ENCODE peak calls at places on chromosomes 3 and 15, in four cellular contexts. S is stomach; A is AG04450; D is CD4-positive, alpha-beta memory T cell. Y is an unnamed sample.

GRCh38 chr3:36542186-36542585 is 161.9 kb downstream of the STAC start:
- DNase-seq in D (no peak), S (no peak), A (no peak), Y (no peak)

GRCh38 chr15:69976366-69976994 is 121.2 kb downstream of the TLE3 start:
- DNase-seq in D (peak), S (no peak), A (no peak), Y (peak)

GRCh38 chr3:32816439-32817194 is 1.2 kb upstream of the TRIM71 start:
- DNase-seq in A (no peak), D (no peak), S (no peak), Y (no peak)

GRCh38 chr15:101329309-101329863 is 34.3 kb upstream of the SNRPA1 start:
- DNase-seq in D (no peak), A (no peak), S (no peak), Y (no peak)

GRCh38 chr15:63244976-63245645 is 32.3 kb upstream of the APH1B start:
- DNase-seq in S (no peak), A (no peak), D (peak), Y (peak)

GRCh38 chr3:37806505-37807291 is 55.0 kb upstream of the CTDSPL start:
- DNase-seq in A (no peak), S (no peak), D (no peak), Y (no peak)

GRCh38 chr15:50145451-50145872 is 26.4 kb upstream of the ATP8B4 start:
- DNase-seq in A (peak), D (peak), S (no peak), Y (peak)

GRCh38 chr3:59189561-59190338 is 139.9 kb upstream of the CFAP20DC start:
- DNase-seq in S (no peak), D (no peak), A (no peak), Y (no peak)

GRCh38 chr15:87942316-87942715 is 314.2 kb downstream of the NTRK3 start:
- DNase-seq in A (no peak), D (no peak), S (no peak), Y (no peak)

DNA sequence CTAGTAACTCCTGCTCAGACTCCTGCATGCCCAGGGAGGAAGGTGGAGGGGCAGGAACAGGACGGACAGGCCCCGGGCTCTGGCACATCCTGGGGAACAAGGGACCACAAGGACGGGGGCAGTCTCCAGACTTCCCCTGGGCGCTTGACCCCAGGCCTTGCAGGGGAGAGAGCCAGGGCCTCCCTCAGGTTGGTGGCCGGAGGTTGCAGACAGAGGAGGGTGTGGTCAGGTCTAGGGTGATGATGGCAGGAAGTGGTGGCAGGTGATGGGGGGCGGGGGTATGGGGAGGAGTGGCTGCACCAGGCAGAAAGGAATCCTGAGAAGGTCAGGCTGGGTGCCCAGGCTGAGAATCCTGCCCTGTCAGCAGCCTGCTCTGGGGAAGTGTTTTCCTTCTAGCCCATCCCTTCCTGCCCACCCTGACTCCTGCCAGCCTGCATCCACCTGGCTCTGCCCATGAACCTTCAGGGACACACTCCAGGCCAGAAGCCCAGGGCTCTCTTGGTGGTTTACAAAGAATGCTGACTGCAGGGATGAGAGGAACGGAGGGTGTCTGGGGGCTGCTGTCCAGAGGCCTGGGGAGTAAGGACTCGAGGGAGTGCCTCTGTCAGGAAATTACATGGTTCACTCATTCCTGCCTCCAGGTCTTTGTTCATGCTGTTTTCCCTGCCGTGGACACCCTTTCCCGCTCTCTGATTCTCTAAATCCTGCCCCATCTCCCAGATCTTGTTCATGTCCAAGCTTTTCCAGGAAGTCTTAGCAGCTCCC is 15.8 kb downstream of the LOXL1 start:
- DNase-seq in S (no peak), A (no peak), D (no peak), Y (no peak)
- H3K27ac ChIP-seq in S (no peak), A (peak), D (no peak), Y (no peak)

GRCh38 chr15:74642328-74642723 is 26.7 kb downstream of the CLK3 start:
- DNase-seq in A (no peak), S (peak), D (no peak), Y (no peak)
- H3K27ac ChIP-seq in A (no peak), S (peak), D (no peak), Y (no peak)

GRCh38 chr15:57393081-57393480 is 16.8 kb downstream of the CGNL1 start:
- DNase-seq in A (no peak), S (no peak), D (no peak), Y (no peak)

GRCh38 chr15:57388199-57388863 is 12.0 kb downstream of the CGNL1 start:
- DNase-seq in A (no peak), S (no peak), D (no peak), Y (no peak)

GRCh38 chr15:57389991-57390390 is 13.7 kb downstream of the CGNL1 start:
- DNase-seq in A (no peak), D (no peak), S (no peak), Y (no peak)

GRCh38 chr15:57391537-57391936 is 15.2 kb downstream of the CGNL1 start:
- DNase-seq in D (no peak), A (no peak), S (no peak), Y (no peak)

GRCh38 chr15:57390583-57390982 is 14.3 kb downstream of the CGNL1 start:
- DNase-seq in D (no peak), A (no peak), S (no peak), Y (no peak)
- H3K27ac ChIP-seq in D (no peak), A (no peak), S (no peak), Y (no peak)

GRCh38 chr3:13012228-13012691 is 61.0 kb downstream of the IQSEC1 start:
- DNase-seq in A (no peak), S (peak), D (peak), Y (no peak)
- H3K27ac ChIP-seq in A (no peak), S (peak), D (peak), Y (peak)

DNA sequence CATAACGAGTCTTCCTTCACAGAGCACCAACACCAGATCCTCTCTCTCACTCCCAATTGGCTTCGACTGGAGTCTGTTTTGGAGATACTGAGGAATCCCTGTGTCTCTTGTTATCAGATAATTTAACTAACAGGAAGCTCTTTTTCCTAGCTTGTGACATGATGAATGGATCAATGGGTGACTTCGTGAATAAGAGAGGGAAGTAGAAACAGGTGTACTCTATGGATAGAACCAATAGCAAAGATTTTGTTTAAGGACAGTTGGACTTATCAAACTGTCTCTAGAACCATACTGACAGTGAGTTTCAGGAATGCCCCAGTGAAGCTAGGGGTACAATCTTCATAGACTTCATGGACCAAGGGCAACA is 29.4 kb upstream of the KLHL6 start:
- DNase-seq in A (no peak), D (no peak), S (no peak), Y (no peak)
- H3K27ac ChIP-seq in A (no peak), D (no peak), S (no peak), Y (no peak)

GRCh38 chr3:101036213-101036618 is 43.0 kb upstream of the ABI3BP start:
- DNase-seq in A (peak), S (no peak), D (no peak), Y (no peak)
- H3K27ac ChIP-seq in A (peak), S (no peak), D (no peak), Y (no peak)